ENCODE peak calls at places on chromosomes 16 and 17, in six cellular contexts. One of them, this sample, is unnamed.

GRCh38 chr16:66030036-66030435 is 336.5 kb upstream of the CDH5 start:
- DNase-seq in GM12878: no peak
- DNase-seq in HepG2: no peak
- DNase-seq in SK-N-SH: no peak
- DNase-seq in K562: no peak
- DNase-seq in H1: no peak
- DNase-seq in this sample: no peak

GRCh38 chr16:66490774-66491715 is 58.9 kb downstream of the TK2 start:
- DNase-seq in GM12878: no peak
- DNase-seq in HepG2: no peak
- DNase-seq in SK-N-SH: no peak
- DNase-seq in K562: no peak
- DNase-seq in H1: no peak
- DNase-seq in this sample: no peak

GRCh38 chr16:88747588-88748301 is 37.3 kb downstream of the PIEZO1 start:
- DNase-seq in GM12878: no peak
- DNase-seq in HepG2: peak
- DNase-seq in SK-N-SH: no peak
- DNase-seq in K562: peak
- DNase-seq in H1: peak
- DNase-seq in this sample: peak

GRCh38 chr17:74852237-74853047 is 7.2 kb downstream of the GRIN2C start:
- DNase-seq in GM12878: no peak
- DNase-seq in HepG2: peak
- DNase-seq in SK-N-SH: peak
- DNase-seq in K562: peak
- DNase-seq in H1: peak
- DNase-seq in this sample: no peak

GRCh38 chr17:78884876-78885667 is 17.9 kb downstream of the CEP295NL start:
- DNase-seq in GM12878: no peak
- DNase-seq in HepG2: no peak
- DNase-seq in SK-N-SH: peak
- DNase-seq in K562: no peak
- DNase-seq in H1: no peak
- DNase-seq in this sample: no peak

GRCh38 chr17:17628388-17629008 is 37.0 kb upstream of the PEMT start:
- DNase-seq in GM12878: peak
- DNase-seq in HepG2: no peak
- DNase-seq in SK-N-SH: no peak
- DNase-seq in K562: no peak
- DNase-seq in H1: no peak
- DNase-seq in this sample: no peak

GRCh38 chr16:46620265-46621005 is 744 bp downstream of the SHCBP1 start:
- DNase-seq in GM12878: no peak
- DNase-seq in HepG2: no peak
- DNase-seq in SK-N-SH: no peak
- DNase-seq in K562: peak
- DNase-seq in H1: no peak
- DNase-seq in this sample: peak

GRCh38 chr16:89099905-89100304 is 6.3 kb downstream of the ACSF3 start:
- DNase-seq in GM12878: no peak
- DNase-seq in HepG2: no peak
- DNase-seq in SK-N-SH: no peak
- DNase-seq in K562: no peak
- DNase-seq in H1: no peak
- DNase-seq in this sample: peak

DNA sequence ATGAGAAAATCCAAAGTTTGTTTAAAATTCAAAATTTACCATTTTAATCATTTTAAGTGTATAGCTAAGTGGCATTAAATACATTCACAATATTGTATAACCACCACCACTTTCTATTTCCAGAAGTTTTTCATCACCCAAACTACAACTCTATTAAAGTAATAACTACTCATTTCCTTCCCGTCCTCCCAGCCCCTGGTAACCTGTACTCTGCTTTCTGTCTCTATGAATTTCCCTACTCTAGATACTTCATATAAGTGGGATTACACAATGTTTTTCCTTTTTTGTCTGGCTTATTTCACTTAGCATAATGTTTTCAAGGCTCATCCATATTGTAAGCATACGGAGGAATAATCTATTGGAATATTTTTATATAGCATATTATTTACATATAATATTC is 29.7 kb downstream of the ESRP2 start:
- DNase-seq in GM12878: no peak
- DNase-seq in HepG2: no peak
- DNase-seq in SK-N-SH: no peak
- DNase-seq in K562: no peak
- DNase-seq in H1: no peak
- DNase-seq in this sample: no peak
- TF ChIP-seq GABPA in GM12878: no peak
- TF ChIP-seq GABPA in HepG2: no peak
- TF ChIP-seq GABPA in SK-N-SH: no peak
- TF ChIP-seq GABPA in K562: no peak
- TF ChIP-seq GABPA in H1: no peak
- TF ChIP-seq GABPA in this sample: no peak

GRCh38 chr17:49522329-49522890 is 27.3 kb downstream of the NGFR start:
- DNase-seq in GM12878: no peak
- DNase-seq in HepG2: no peak
- DNase-seq in SK-N-SH: peak
- DNase-seq in K562: no peak
- DNase-seq in H1: no peak
- DNase-seq in this sample: no peak
- TF ChIP-seq GABPA in GM12878: no peak
- TF ChIP-seq GABPA in HepG2: no peak
- TF ChIP-seq GABPA in SK-N-SH: no peak
- TF ChIP-seq GABPA in K562: no peak
- TF ChIP-seq GABPA in H1: no peak
- TF ChIP-seq GABPA in this sample: no peak

DNA sequence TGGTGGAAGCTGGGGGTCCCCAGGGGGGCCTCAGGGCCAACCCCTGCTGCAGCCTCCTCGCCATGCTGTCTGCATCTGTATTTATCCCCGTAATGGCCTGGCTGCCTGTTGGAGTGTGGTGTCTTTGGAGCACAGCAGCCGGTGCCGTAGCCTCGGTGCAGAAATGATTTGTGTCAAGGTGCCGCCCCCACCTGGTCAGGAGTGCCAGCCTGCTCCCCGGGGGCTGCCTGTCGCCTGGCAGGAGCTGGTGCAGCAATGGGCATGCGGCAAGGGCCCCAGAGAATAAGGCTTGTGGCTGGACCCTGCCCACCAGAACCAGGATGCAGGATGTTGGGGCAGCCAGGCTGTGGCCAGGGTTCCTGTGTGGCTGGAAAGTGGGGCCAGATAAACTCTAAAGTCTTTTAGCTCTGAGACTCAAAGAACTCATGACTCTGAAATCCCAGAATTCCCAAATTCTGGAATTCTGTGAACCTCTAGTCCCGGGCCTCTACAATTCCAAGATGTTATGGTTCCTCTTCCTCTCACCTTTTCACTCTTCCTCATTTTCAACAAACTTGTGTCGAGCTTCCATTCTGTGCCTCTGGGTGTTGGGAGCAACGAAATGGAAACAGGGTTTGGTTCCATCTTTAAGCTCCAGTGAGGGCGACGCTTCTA is 5.9 kb downstream of the CPNE2 start:
- DNase-seq in GM12878: no peak
- DNase-seq in HepG2: no peak
- DNase-seq in SK-N-SH: no peak
- DNase-seq in K562: no peak
- DNase-seq in H1: no peak
- DNase-seq in this sample: no peak
- TF ChIP-seq GABPA in GM12878: no peak
- TF ChIP-seq GABPA in HepG2: no peak
- TF ChIP-seq GABPA in SK-N-SH: no peak
- TF ChIP-seq GABPA in K562: no peak
- TF ChIP-seq GABPA in H1: no peak
- TF ChIP-seq GABPA in this sample: no peak

DNA sequence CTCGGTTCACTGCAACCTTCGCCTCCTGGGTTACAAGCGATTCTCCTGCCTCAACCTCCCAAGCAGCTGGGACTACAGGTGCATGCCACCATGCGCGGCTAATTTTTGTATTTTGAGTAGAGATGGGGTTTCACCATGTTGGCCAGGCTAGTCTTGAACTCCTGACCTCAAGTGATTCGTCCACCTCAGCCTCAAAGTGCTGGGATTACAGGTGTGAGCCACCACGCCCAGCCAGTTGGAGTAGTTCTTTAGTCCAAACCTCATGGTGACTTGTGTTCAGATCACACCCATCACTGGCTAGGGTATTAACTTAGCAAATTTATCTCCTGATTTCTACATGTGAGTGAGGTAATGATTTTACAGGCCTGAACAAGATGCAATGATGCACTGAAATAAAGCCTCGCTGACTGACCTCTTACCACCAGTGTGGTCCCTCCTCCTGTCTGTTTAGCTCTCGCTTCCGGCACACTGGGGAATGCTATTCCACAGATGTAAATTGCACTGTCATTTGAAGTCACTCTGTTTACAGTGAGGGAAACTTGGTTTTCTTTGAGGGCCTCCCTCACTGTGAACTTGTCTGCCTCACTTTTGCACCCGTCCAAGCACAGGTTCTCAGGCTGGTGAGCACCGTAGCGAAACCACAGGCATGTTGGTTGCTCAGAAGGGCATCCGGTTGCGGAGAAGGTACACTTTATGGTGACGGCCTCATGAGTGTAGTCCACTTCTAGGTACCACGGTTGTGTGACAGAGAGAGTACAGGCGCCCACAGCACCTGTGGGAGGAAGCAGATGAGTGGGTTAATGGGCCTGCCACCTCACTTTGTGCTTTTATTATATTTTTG is 5.5 kb downstream of the IGSF6 start:
- DNase-seq in GM12878: peak
- DNase-seq in HepG2: no peak
- DNase-seq in SK-N-SH: no peak
- DNase-seq in K562: no peak
- DNase-seq in H1: no peak
- DNase-seq in this sample: no peak
- TF ChIP-seq GABPA in GM12878: peak
- TF ChIP-seq GABPA in HepG2: no peak
- TF ChIP-seq GABPA in SK-N-SH: no peak
- TF ChIP-seq GABPA in K562: no peak
- TF ChIP-seq GABPA in H1: no peak
- TF ChIP-seq GABPA in this sample: no peak

DNA sequence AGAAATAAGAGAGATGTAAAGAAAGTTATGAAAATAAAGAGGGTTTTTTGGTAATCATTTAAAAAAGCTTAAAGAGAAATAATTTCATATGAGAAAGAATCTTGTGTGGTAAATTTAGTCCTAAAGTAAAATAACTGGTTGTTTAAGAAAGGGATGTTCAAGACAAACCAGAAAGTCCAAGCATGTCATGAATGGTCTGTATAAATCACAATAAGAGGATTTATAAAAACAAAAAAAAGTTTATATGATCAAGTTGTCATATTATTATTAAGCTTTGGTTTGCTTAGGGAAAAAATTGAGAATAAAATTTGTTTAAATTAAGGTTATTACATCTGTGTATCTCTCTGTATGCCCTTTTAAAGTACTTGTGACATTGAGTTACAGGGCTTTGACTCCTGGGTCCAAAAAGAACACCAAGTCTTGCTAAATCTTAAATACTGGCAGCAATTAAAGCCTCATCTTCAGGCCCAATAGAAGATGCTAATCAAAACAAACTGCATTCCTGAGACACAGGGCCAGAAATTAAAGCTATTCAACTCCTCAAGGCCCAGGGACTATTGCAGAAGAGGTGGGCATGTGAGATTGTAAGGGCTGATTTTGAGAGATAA is 15.6 kb upstream of the TRIM25 start:
- DNase-seq in GM12878: no peak
- DNase-seq in HepG2: no peak
- DNase-seq in SK-N-SH: no peak
- DNase-seq in K562: no peak
- DNase-seq in H1: no peak
- DNase-seq in this sample: no peak
- TF ChIP-seq GABPA in GM12878: no peak
- TF ChIP-seq GABPA in HepG2: no peak
- TF ChIP-seq GABPA in SK-N-SH: no peak
- TF ChIP-seq GABPA in K562: no peak
- TF ChIP-seq GABPA in H1: no peak
- TF ChIP-seq GABPA in this sample: no peak

DNA sequence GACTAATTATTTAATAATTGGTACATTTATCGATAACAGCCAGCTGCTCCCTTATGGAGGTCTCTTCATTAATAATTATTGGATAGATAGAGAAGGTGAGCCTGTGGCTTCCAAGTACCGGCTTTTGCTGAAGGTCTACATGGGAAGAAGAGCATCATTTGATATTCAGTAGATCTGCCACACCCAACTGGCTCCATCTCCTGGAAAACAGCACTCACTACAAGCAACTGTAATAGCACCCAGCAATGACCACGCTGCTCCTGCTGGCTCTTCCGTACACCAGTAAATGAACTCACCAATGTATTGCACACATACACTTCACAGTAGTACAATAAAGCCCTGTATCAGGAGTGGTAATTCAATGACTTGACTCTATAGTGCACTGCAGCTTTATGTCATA is 19.5 kb downstream of the MARVELD3 start:
- DNase-seq in GM12878: no peak
- DNase-seq in HepG2: peak
- DNase-seq in SK-N-SH: peak
- DNase-seq in K562: peak
- DNase-seq in H1: no peak
- DNase-seq in this sample: peak
- TF ChIP-seq GABPA in GM12878: no peak
- TF ChIP-seq GABPA in HepG2: no peak
- TF ChIP-seq GABPA in SK-N-SH: no peak
- TF ChIP-seq GABPA in K562: no peak
- TF ChIP-seq GABPA in H1: no peak
- TF ChIP-seq GABPA in this sample: no peak

GRCh38 chr17:15291674-15292361 is 26.7 kb upstream of the PMP22 start:
- DNase-seq in GM12878: no peak
- DNase-seq in HepG2: no peak
- DNase-seq in SK-N-SH: no peak
- DNase-seq in K562: no peak
- DNase-seq in H1: no peak
- DNase-seq in this sample: no peak
- TF ChIP-seq GABPA in GM12878: no peak
- TF ChIP-seq GABPA in HepG2: no peak
- TF ChIP-seq GABPA in SK-N-SH: no peak
- TF ChIP-seq GABPA in K562: no peak
- TF ChIP-seq GABPA in H1: no peak
- TF ChIP-seq GABPA in this sample: no peak

DNA sequence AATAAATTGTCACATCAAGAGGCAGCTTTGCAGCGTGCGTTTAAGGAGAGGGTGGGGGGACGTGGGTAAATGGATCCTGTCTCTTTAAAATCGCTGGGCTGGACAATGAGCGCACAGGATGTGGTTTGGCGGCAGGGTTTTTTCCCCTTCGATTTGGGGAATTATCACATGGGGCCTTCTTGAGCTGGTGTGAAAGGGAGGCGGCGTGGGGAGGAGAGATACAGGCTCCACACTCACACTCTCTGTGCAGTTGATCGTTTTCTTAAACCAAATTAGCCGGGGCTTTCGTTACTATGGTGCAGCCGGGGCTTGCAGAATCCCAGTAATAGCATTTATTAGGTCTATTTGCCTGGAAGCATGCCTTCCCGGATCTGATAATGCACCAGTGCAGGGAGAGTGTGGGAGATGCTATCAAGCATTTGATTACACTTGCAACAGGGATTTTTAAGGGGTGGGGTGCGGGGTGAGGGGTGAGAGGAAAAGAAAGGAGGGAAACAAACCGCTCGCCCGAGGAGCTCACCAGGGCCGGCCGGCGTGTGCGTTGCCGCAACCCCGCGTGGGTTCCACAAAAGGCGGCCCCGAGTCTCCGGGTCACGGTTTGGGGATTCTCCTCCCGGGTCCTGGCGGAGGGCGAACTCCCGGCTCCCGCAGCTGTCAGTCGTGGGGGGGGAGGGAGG is 58.9 kb upstream of the GSE1 start:
- DNase-seq in GM12878: peak
- DNase-seq in HepG2: peak
- DNase-seq in SK-N-SH: peak
- DNase-seq in K562: peak
- DNase-seq in H1: no peak
- DNase-seq in this sample: peak
- TF ChIP-seq GABPA in GM12878: peak
- TF ChIP-seq GABPA in HepG2: no peak
- TF ChIP-seq GABPA in SK-N-SH: peak
- TF ChIP-seq GABPA in K562: no peak
- TF ChIP-seq GABPA in H1: no peak
- TF ChIP-seq GABPA in this sample: no peak

This sample was measured in HL-60.